ENCODE peak calls at places on chromosome 7, in four cellular contexts. C, Z, N and P are unnamed samples.

GRCh38 chr7:90222811-90223725 is 11.5 kb downstream of the STEAP2 start:
- DNase-seq in Z (no peak), N (no peak), C (no peak), P (no peak)

GRCh38 chr7:100612730-100613446 is 548 bp downstream of the MOSPD3 start:
- DNase-seq in C (no peak), N (no peak), Z (no peak), P (no peak)

GRCh38 chr7:79471283-79471682 is 17.8 kb upstream of the MAGI2 start:
- DNase-seq in C (no peak), N (no peak), Z (no peak), P (no peak)

GRCh38 chr7:75989084-75989725 is 5.2 kb downstream of the TMEM120A start:
- DNase-seq in C (no peak), N (peak; percentile 59), Z (no peak), P (no peak)

GRCh38 chr7:113548561-113548960 is 370.2 kb downstream of the PPP1R3A start:
- DNase-seq in C (no peak), Z (no peak), N (no peak), P (no peak)

GRCh38 chr7:98321301-98321700 is 39.8 kb downstream of the BRI3 start:
- DNase-seq in N (no peak), C (no peak), Z (no peak), P (no peak)

GRCh38 chr7:128278366-128278765 is 37.3 kb downstream of the LEP start:
- DNase-seq in N (no peak), C (no peak), Z (no peak), P (no peak)

GRCh38 chr7:56083150-56083785 is 9.5 kb downstream of the PHKG1 start:
- DNase-seq in N (peak; percentile 53), C (no peak), Z (no peak), P (no peak)

GRCh38 chr7:344608-344994 is 54.6 kb downstream of the FOXL3 start:
- DNase-seq in C (no peak), N (no peak), Z (no peak), P (no peak)

GRCh38 chr7:155226261-155227003 is 71.2 kb upstream of the INSIG1 start:
- DNase-seq in N (no peak), Z (no peak), C (no peak), P (no peak)

GRCh38 chr7:237385-237784 is 45.0 kb downstream of the FAM20C start:
- DNase-seq in C (no peak), N (no peak), Z (no peak), P (no peak)

GRCh38 chr7:102150266-102150665 is 136.4 kb upstream of the SH2B2 start:
- DNase-seq in C (no peak), N (no peak), Z (no peak), P (no peak)

GRCh38 chr7:55254242-55254595 is 110.9 kb upstream of the LANCL2 start:
- DNase-seq in C (no peak), N (no peak), Z (no peak), P (no peak)

GRCh38 chr7:148684289-148684688 is 14.4 kb upstream of the CUL1 start:
- DNase-seq in Z (no peak), C (no peak), N (no peak), P (no peak)

GRCh38 chr7:131281649-131282048 is 46.0 kb upstream of the MKLN1 start:
- DNase-seq in Z (no peak), N (no peak), C (no peak), P (no peak)

GRCh38 chr7:151631149-151631967 is 111.7 kb upstream of the RHEB start:
- DNase-seq in Z (peak; percentile 8), C (peak; percentile 6), N (no peak), P (peak; percentile 19)

GRCh38 chr7:44398506-44398905 is 73.1 kb upstream of the CAMK2B start:
- DNase-seq in Z (no peak), N (peak; percentile 70), C (no peak), P (no peak)

GRCh38 chr7:139844779-139845442 is 15.8 kb downstream of the TBXAS1 start:
- DNase-seq in C (no peak), Z (no peak), N (no peak), P (no peak)

GRCh38 chr7:128963327-128963757 is 25.6 kb downstream of the IRF5 start:
- DNase-seq in N (no peak), Z (no peak), C (no peak), P (no peak)

GRCh38 chr7:81277691-81278090 is 358.8 kb upstream of the SEMA3C start:
- DNase-seq in C (no peak), Z (no peak), N (no peak), P (no peak)